ENCODE peak calls at places on chromosomes 11 and 22, in four cellular contexts. One of them, this sample, is unnamed. For H3K9me3 and H3K4me1, the result is how much of the 10 kb centered on the place peaks cover.

GRCh38 chr11:92979176-92979575 is 9.7 kb downstream of the MTNR1B start:
- DNase-seq in IMR-90: peak
- DNase-seq in CD8-positive, alpha-beta memory T cell: no peak
- DNase-seq in CD4-positive, CD25-positive, alpha-beta regulatory T cell: no peak
- DNase-seq in this sample: no peak

GRCh38 chr11:34449013-34449412 is 10.3 kb downstream of the CAT start:
- DNase-seq in IMR-90: no peak
- DNase-seq in CD8-positive, alpha-beta memory T cell: no peak
- DNase-seq in CD4-positive, CD25-positive, alpha-beta regulatory T cell: no peak
- DNase-seq in this sample: no peak

GRCh38 chr11:22666700-22667439 is 459 bp downstream of the GAS2 start:
- DNase-seq in IMR-90: no peak
- DNase-seq in CD8-positive, alpha-beta memory T cell: no peak
- DNase-seq in CD4-positive, CD25-positive, alpha-beta regulatory T cell: no peak
- DNase-seq in this sample: peak

GRCh38 chr11:15905815-15906214 is 450.5 kb downstream of the SOX6 start:
- DNase-seq in IMR-90: no peak
- DNase-seq in CD8-positive, alpha-beta memory T cell: no peak
- DNase-seq in CD4-positive, CD25-positive, alpha-beta regulatory T cell: no peak
- DNase-seq in this sample: no peak

GRCh38 chr11:105870521-105871113 is 151.4 kb downstream of the MSANTD4 start:
- DNase-seq in IMR-90: no peak
- DNase-seq in CD8-positive, alpha-beta memory T cell: no peak
- DNase-seq in CD4-positive, CD25-positive, alpha-beta regulatory T cell: no peak
- DNase-seq in this sample: no peak

GRCh38 chr11:69880041-69880802 is 61.0 kb upstream of the FGF3 start:
- DNase-seq in IMR-90: no peak
- DNase-seq in CD8-positive, alpha-beta memory T cell: no peak
- DNase-seq in CD4-positive, CD25-positive, alpha-beta regulatory T cell: no peak
- DNase-seq in this sample: no peak

GRCh38 chr22:46139895-46140350 is 10.4 kb upstream of the PPARA start:
- DNase-seq in IMR-90: no peak
- DNase-seq in CD8-positive, alpha-beta memory T cell: no peak
- DNase-seq in CD4-positive, CD25-positive, alpha-beta regulatory T cell: no peak
- DNase-seq in this sample: no peak

GRCh38 chr11:61429346-61429690 is 457 bp downstream of the CPSF7 start:
- DNase-seq in IMR-90: peak
- DNase-seq in CD8-positive, alpha-beta memory T cell: peak
- DNase-seq in CD4-positive, CD25-positive, alpha-beta regulatory T cell: peak
- DNase-seq in this sample: peak

GRCh38 chr11:116710762-116711161 is 62.0 kb downstream of the BUD13 start:
- DNase-seq in IMR-90: no peak
- DNase-seq in CD8-positive, alpha-beta memory T cell: no peak
- DNase-seq in CD4-positive, CD25-positive, alpha-beta regulatory T cell: no peak
- DNase-seq in this sample: no peak

GRCh38 chr22:41619979-41620645 is 731 bp downstream of the DESI1 start:
- DNase-seq in IMR-90: no peak
- DNase-seq in CD8-positive, alpha-beta memory T cell: peak
- DNase-seq in CD4-positive, CD25-positive, alpha-beta regulatory T cell: peak
- DNase-seq in this sample: no peak

GRCh38 chr11:22974251-22974650 is 114.0 kb upstream of the CCDC179 start:
- DNase-seq in IMR-90: no peak
- DNase-seq in CD8-positive, alpha-beta memory T cell: no peak
- DNase-seq in CD4-positive, CD25-positive, alpha-beta regulatory T cell: no peak
- DNase-seq in this sample: no peak

GRCh38 chr11:78250099-78250498 is 61.4 kb downstream of the USP35 start:
- DNase-seq in IMR-90: no peak
- DNase-seq in CD8-positive, alpha-beta memory T cell: no peak
- DNase-seq in CD4-positive, CD25-positive, alpha-beta regulatory T cell: no peak
- DNase-seq in this sample: no peak

GRCh38 chr11:88538088-88538487 is 200.6 kb upstream of the CTSC start:
- DNase-seq in IMR-90: peak
- DNase-seq in CD8-positive, alpha-beta memory T cell: no peak
- DNase-seq in CD4-positive, CD25-positive, alpha-beta regulatory T cell: no peak
- DNase-seq in this sample: no peak

GRCh38 chr11:68632802-68633201 is 51.5 kb upstream of the GAL start:
- DNase-seq in IMR-90: peak
- DNase-seq in CD8-positive, alpha-beta memory T cell: peak
- DNase-seq in CD4-positive, CD25-positive, alpha-beta regulatory T cell: peak
- DNase-seq in this sample: peak

GRCh38 chr11:121643530-121644512 is 191.1 kb upstream of the SORL1-AS1 start:
- DNase-seq in IMR-90: no peak
- DNase-seq in CD8-positive, alpha-beta memory T cell: no peak
- DNase-seq in CD4-positive, CD25-positive, alpha-beta regulatory T cell: no peak
- DNase-seq in this sample: no peak

GRCh38 chr11:41917900-41918299 is 458.4 kb upstream of the LRRC4C start:
- DNase-seq in IMR-90: no peak
- DNase-seq in CD8-positive, alpha-beta memory T cell: no peak
- DNase-seq in CD4-positive, CD25-positive, alpha-beta regulatory T cell: no peak
- DNase-seq in this sample: no peak

GRCh38 chr11:120630100-120630499 is 118.6 kb downstream of the GRIK4 start:
- DNase-seq in IMR-90: no peak
- DNase-seq in CD8-positive, alpha-beta memory T cell: no peak
- DNase-seq in CD4-positive, CD25-positive, alpha-beta regulatory T cell: no peak
- DNase-seq in this sample: no peak

GRCh38 chr11:119684361-119685072 is 44.5 kb downstream of the NECTIN1 start:
- DNase-seq in IMR-90: peak
- DNase-seq in CD8-positive, alpha-beta memory T cell: no peak
- DNase-seq in CD4-positive, CD25-positive, alpha-beta regulatory T cell: no peak
- DNase-seq in this sample: no peak

DNA sequence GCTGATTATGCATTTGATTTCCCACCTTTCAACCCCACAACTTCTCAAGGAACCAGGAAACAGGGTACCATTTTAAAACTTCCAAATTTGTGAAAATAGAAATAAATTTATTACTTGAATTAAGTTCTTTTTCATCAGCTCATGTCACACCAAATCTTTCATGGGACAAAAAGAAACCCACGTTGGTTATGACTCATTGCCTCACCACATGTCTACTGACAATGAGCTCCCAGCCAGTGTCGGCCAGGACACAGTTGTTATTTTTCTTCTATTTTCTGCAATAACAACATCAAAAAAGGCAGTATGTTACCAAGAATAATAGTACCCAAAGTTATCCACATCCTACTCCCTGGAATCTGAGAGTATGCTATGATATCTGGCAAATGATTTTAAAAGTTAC is 17.3 kb downstream of the MS4A6A start:
- DNase-seq in IMR-90: no peak
- DNase-seq in CD8-positive, alpha-beta memory T cell: no peak
- DNase-seq in CD4-positive, CD25-positive, alpha-beta regulatory T cell: no peak
- DNase-seq in this sample: no peak
- H3K9me3 ChIP-seq in IMR-90: under half
- H3K9me3 ChIP-seq in CD8-positive, alpha-beta memory T cell: under half
- H3K9me3 ChIP-seq in CD4-positive, CD25-positive, alpha-beta regulatory T cell: under half
- H3K9me3 ChIP-seq in this sample: under half

DNA sequence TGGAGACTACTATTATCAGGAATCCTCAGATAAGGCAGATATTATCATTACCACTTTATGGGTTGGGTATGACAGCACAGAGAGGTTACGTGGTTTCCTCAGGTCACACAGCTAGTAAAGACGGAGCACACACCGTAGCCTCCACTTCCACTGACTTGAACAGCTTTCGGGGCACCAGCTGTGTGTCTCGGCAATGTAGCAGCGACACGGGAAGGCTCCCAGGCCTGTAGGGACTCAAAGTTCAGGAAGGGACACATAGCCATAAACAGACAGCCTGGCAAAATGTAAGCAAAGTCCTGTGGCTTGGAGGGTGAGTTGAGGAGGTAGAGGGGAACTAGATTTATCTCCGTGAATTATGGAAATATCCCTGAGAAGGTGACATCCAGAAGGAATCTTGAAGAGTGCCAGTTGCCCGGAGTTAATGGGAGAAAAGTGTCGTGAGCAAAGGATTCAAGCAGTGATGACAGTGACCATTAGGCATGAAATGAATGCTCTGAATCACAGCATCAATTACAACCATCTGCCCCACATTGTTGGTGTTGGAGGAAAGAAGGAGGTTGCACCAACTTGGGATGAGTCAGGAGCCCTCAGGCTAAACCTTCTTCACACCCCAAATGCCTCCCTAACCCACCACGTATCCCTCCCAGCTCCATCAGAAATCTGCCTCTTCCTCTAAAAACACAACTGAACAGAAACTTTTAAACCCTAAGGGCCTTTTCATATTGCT is 106.7 kb upstream of the ASPHD2 start:
- DNase-seq in IMR-90: peak
- DNase-seq in CD8-positive, alpha-beta memory T cell: no peak
- DNase-seq in CD4-positive, CD25-positive, alpha-beta regulatory T cell: no peak
- DNase-seq in this sample: no peak
- H3K4me3 ChIP-seq in IMR-90: no peak
- H3K4me3 ChIP-seq in CD8-positive, alpha-beta memory T cell: no peak
- H3K4me3 ChIP-seq in CD4-positive, CD25-positive, alpha-beta regulatory T cell: no peak
- H3K4me3 ChIP-seq in this sample: no peak

GRCh38 chr11:65390099-65390941 is 3.9 kb downstream of the FRMD8 start:
- DNase-seq in IMR-90: no peak
- DNase-seq in CD8-positive, alpha-beta memory T cell: no peak
- DNase-seq in CD4-positive, CD25-positive, alpha-beta regulatory T cell: no peak
- DNase-seq in this sample: no peak
- H3K4me1 ChIP-seq in IMR-90: under half
- H3K4me1 ChIP-seq in CD8-positive, alpha-beta memory T cell: half or more
- H3K4me1 ChIP-seq in CD4-positive, CD25-positive, alpha-beta regulatory T cell: half or more
- H3K4me1 ChIP-seq in this sample: under half

DNA sequence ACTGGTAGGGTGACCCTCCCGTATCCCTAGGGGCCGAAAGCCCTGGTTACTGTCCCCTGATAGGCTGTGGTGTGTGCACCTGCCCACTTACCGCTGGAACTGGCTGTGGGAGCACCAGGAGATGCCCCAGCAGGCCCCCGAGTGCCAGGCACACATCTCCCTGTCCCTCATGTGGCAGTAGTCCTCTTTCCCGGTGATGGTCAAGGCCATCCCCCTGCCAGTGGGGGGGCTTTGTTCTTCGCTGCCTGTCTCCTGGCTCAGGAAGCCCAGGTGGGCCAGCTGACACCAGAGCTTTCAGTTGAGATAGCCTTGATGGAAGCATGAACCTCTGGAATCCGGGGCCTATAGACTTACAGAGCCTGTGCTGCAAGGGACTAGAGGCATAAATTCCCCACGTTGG is 100.5 kb downstream of the MPPED1 start:
- DNase-seq in IMR-90: no peak
- DNase-seq in CD8-positive, alpha-beta memory T cell: no peak
- DNase-seq in CD4-positive, CD25-positive, alpha-beta regulatory T cell: no peak
- DNase-seq in this sample: no peak
- H3K9me3 ChIP-seq in IMR-90: under half
- H3K9me3 ChIP-seq in CD8-positive, alpha-beta memory T cell: under half
- H3K9me3 ChIP-seq in CD4-positive, CD25-positive, alpha-beta regulatory T cell: under half
- H3K9me3 ChIP-seq in this sample: under half

GRCh38 chr11:67058506-67058905 is 1.9 kb downstream of the RHOD start:
- DNase-seq in IMR-90: no peak
- DNase-seq in CD8-positive, alpha-beta memory T cell: no peak
- DNase-seq in CD4-positive, CD25-positive, alpha-beta regulatory T cell: no peak
- DNase-seq in this sample: no peak

GRCh38 chr11:67056267-67056639 is 394 bp upstream of the RHOD start:
- DNase-seq in IMR-90: no peak
- DNase-seq in CD8-positive, alpha-beta memory T cell: no peak
- DNase-seq in CD4-positive, CD25-positive, alpha-beta regulatory T cell: no peak
- DNase-seq in this sample: no peak

GRCh38 chr11:67057410-67057757 is 737 bp downstream of the RHOD start:
- DNase-seq in IMR-90: no peak
- DNase-seq in CD8-positive, alpha-beta memory T cell: no peak
- DNase-seq in CD4-positive, CD25-positive, alpha-beta regulatory T cell: no peak
- DNase-seq in this sample: no peak

GRCh38 chr11:67055812-67056211 is 835 bp upstream of the RHOD start:
- DNase-seq in IMR-90: peak
- DNase-seq in CD8-positive, alpha-beta memory T cell: no peak
- DNase-seq in CD4-positive, CD25-positive, alpha-beta regulatory T cell: no peak
- DNase-seq in this sample: no peak

DNA sequence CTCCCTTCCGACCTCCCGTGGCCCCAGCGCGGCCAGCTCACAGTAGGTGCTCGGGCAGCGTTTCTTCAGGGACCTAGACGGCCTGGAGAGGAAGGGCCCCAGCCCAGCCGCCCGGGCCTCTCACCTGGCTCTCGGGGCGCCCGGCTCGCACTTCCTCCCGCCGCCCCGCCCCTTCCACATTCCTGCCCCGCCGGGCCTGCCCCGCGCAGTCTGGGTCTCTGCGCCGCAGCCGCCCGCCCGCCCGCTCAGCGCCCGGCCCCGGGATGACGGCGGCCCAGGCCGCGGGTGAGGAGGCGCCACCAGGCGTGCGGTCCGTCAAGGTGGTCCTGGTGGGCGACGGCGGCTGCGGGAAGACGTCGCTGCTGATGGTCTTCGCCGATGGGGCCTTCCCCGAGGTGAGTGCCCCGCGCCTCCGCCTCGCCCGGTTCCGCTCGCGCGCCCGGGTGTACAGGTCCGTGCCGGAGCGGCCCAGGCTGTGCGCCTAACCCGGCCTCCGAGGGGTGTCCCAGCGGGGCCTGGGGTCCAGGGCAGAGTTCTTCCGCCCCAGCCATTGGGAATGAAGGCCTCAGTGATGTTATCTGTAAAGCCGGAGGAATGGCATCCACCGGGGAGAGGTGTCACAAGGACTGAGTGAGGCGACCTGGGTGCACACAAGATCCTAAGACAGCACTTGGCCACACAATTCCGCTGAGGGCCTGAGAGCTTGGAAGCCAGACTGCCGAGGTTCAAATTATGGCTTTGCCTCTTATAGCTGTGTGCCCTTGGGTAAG is at the start of gene RHOD:
- DNase-seq in IMR-90: no peak
- DNase-seq in CD8-positive, alpha-beta memory T cell: no peak
- DNase-seq in CD4-positive, CD25-positive, alpha-beta regulatory T cell: peak
- DNase-seq in this sample: no peak
- H3K4me3 ChIP-seq in IMR-90: peak
- H3K4me3 ChIP-seq in CD8-positive, alpha-beta memory T cell: peak
- H3K4me3 ChIP-seq in CD4-positive, CD25-positive, alpha-beta regulatory T cell: no peak
- H3K4me3 ChIP-seq in this sample: peak

DNA sequence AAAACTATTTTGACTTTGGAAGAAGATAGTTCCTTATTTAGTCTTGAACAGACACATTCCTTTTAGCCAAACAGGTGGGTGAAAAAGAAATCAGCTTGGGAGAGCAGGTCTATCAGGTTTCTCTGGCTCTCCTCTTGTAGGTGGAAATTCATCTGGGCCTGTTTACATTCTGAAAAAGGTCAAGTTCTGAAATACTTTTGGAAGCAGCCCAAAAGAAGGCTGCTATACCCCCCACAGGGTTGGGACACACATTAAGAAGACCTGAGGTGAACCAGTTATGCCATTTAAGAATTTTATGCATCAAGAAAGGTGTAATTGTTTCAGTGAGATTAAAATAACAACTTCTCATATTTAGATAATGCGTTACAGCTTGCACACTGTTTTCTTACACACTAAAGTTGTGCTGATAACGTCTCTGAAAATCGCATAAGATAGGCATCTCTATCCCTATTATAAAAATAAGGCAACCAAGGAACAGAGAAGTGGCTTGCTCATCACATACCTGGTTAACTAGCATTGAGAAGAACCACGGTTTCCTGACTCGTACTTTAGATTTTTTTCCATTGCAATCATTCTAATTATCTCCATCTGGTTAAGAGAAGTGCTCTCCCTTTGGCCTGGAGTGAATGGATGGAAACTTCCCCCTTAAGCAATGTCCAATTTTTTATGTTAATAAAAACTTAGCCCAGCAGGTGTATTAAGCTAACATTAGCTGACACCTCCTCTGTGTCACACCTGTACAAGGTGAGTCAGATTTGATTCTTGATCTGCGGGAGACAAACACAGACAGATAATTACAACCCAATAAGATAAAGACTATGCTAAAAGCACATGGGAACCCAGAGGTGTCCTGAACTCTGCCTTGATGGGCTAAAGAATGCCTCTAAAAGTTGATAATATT is 60.5 kb upstream of the UCP3 start:
- DNase-seq in IMR-90: peak
- DNase-seq in CD8-positive, alpha-beta memory T cell: no peak
- DNase-seq in CD4-positive, CD25-positive, alpha-beta regulatory T cell: no peak
- DNase-seq in this sample: no peak
- H3K4me1 ChIP-seq in IMR-90: under half
- H3K4me1 ChIP-seq in CD8-positive, alpha-beta memory T cell: under half
- H3K4me1 ChIP-seq in CD4-positive, CD25-positive, alpha-beta regulatory T cell: under half
- H3K4me1 ChIP-seq in this sample: under half

This sample was measured in iPS DF 6.9.